ENCODE peak calls at places on chromosomes 4 and X, in ten cellular contexts. P is activated CD4-positive, alpha-beta T cell treated with anti-CD3 and anti-CD28 coated beads for 1 hour; K is head of caudate nucleus; V is astrocyte of the spinal cord; Q is RPMI7951; W is NCI-H2171; N is DMS79; A is AG20443; R is effector memory CD8-positive, alpha-beta T cell; E is psoas muscle. X is an unnamed sample.

GRCh38 chr4:47784222-47784621 is 53.6 kb downstream of the CORIN start:
- DNase-seq in V (no peak), W (no peak), E (no peak), A (no peak), Q (no peak), R (no peak), K (no peak), N (no peak), P (no peak), X (no peak)

GRCh38 chrX:69263421-69263820 is 98.2 kb upstream of the PJA1 start:
- DNase-seq in W (no peak), K (no peak), A (no peak), V (no peak), E (no peak), P (no peak), Q (no peak), R (no peak), N (no peak), X (no peak)

GRCh38 chrX:19152762-19153161 is 30.5 kb upstream of the ADGRG2 start:
- DNase-seq in N (no peak), A (no peak), W (no peak), P (no peak), E (no peak), R (no peak), V (peak), Q (no peak), K (no peak), X (no peak)

GRCh38 chrX:45751156-45751555 is 550.5 kb upstream of the DIPK2B start:
- DNase-seq in N (no peak), W (no peak), V (no peak), K (no peak), E (no peak), A (no peak), P (no peak), R (no peak), Q (no peak), X (no peak)

GRCh38 chrX:17689971-17690409 is 47.3 kb upstream of the SCML1 start:
- DNase-seq in Q (peak), K (no peak), E (no peak), R (peak), W (peak), P (no peak), A (peak), N (no peak), V (peak), X (no peak)

GRCh38 chrX:39261446-39262147 is 460.3 kb downstream of the MID1IP1 start:
- DNase-seq in Q (peak), E (no peak), V (peak), A (peak), K (no peak), N (no peak), R (no peak), W (no peak), P (no peak), X (no peak)

GRCh38 chr4:77076889-77077635 is 1.3 kb upstream of the CCNI start:
- DNase-seq in W (no peak), V (no peak), N (no peak), E (no peak), A (no peak), R (no peak), K (no peak), P (no peak), Q (no peak), X (no peak)

GRCh38 chrX:52424658-52425057 is 55.8 kb downstream of the XAGE2 start:
- DNase-seq in P (no peak), N (no peak), R (no peak), W (no peak), Q (peak), E (no peak), K (no peak), A (peak), V (peak), X (no peak)

GRCh38 chr4:104967034-104967401 is 179.7 kb upstream of the TET2 start:
- DNase-seq in R (no peak), Q (no peak), N (no peak), K (no peak), A (no peak), P (no peak), E (no peak), V (no peak), W (no peak), X (no peak)

GRCh38 chr4:184066584-184067300 is 150.9 kb downstream of the ENPP6 start:
- DNase-seq in A (no peak), E (no peak), N (no peak), V (no peak), K (no peak), Q (no peak), R (no peak), W (no peak), P (no peak), X (no peak)

GRCh38 chr4:813900-814299 is 12.0 kb downstream of the CPLX1 start:
- DNase-seq in N (no peak), W (no peak), P (no peak), A (no peak), V (no peak), E (no peak), R (no peak), Q (no peak), K (no peak), X (no peak)

GRCh38 chr4:78298618-78299017 is 241.5 kb downstream of the FRAS1 start:
- DNase-seq in N (no peak), P (no peak), R (no peak), K (no peak), V (peak), W (no peak), A (no peak), E (no peak), Q (peak), X (no peak)

GRCh38 chr4:155952546-155952945 is 1.1 kb downstream of the CTSO start:
- DNase-seq in W (no peak), V (peak), A (peak), P (no peak), Q (peak), N (no peak), E (no peak), K (no peak), R (no peak), X (no peak)

GRCh38 chr4:181146031-181146430 is 1097.2 kb upstream of the TENM3 start:
- DNase-seq in W (no peak), V (no peak), R (no peak), N (no peak), P (no peak), A (no peak), E (no peak), K (no peak), Q (no peak), X (no peak)

GRCh38 chr4:41256740-41257256 is at the start of gene UCHL1:
- DNase-seq in R (no peak), V (peak), N (peak), K (peak), W (peak), A (peak), E (peak), Q (peak), P (no peak), X (peak)

GRCh38 chrX:139932077-139932900 is 564 bp downstream of the ATP11C start:
- DNase-seq in K (peak), A (peak), V (no peak), E (peak), N (no peak), R (peak), Q (peak), W (peak), P (peak), X (peak)

GRCh38 chr4:68494688-68495087 is 47.4 kb downstream of the TMPRSS11E start:
- DNase-seq in Q (no peak), R (no peak), N (no peak), A (no peak), P (no peak), K (no peak), V (no peak), W (no peak), E (no peak), X (no peak)

GRCh38 chrX:49877397-49878101 is 1.7 kb upstream of the USP27X start:
- DNase-seq in R (no peak), E (no peak), V (no peak), A (no peak), K (no peak), Q (no peak), W (no peak), N (no peak), P (no peak), X (no peak)

GRCh38 chrX:40383969-40384368 is 196.8 kb upstream of the ATP6AP2 start:
- DNase-seq in N (no peak), K (no peak), P (no peak), E (no peak), W (no peak), V (no peak), R (no peak), Q (no peak), A (peak), X (no peak)

GRCh38 chr4:118325443-118325842 is 27.4 kb downstream of the PRSS12 start:
- DNase-seq in E (no peak), A (peak), N (no peak), R (no peak), K (no peak), P (no peak), V (no peak), W (no peak), Q (no peak), X (no peak)

X was measured in activated B cell treated with CpG ODN at 0.5 μM for 24 hours.